ENCODE peak calls at places on chromosome 13, in eight cellular contexts. U is astrocyte of the spinal cord, E is cardiac fibroblast, D is RWPE1, H is HFFc6, I is type B pancreatic cell, J is fibroblast of mammary gland, X is IMR-90. W is an unnamed sample.

GRCh38 chr13:51221674-51222509 is at the start of gene FAM124A:
- DNase-seq in U (no peak), E (peak), D (peak), H (no peak), I (peak), J (peak), X (peak), W (peak)

GRCh38 chr13:48398450-48399095 is 14.3 kb downstream of the LPAR6 start:
- DNase-seq in U (no peak), E (no peak), D (no peak), H (peak), I (no peak), J (peak), X (peak), W (no peak)

GRCh38 chr13:52025475-52026245 is 1.2 kb downstream of the UTP14C start:
- DNase-seq in U (no peak), E (no peak), D (no peak), H (no peak), I (no peak), J (no peak), X (no peak), W (no peak)

GRCh38 chr13:105465251-105465650 is 1070.2 kb downstream of the EFNB2 start:
- DNase-seq in U (no peak), E (no peak), D (peak), H (no peak), I (no peak), J (no peak), X (no peak), W (no peak)

GRCh38 chr13:65985632-65986031 is 1244.5 kb downstream of the PCDH9 start:
- DNase-seq in U (no peak), E (no peak), D (no peak), H (no peak), I (no peak), J (no peak), X (no peak), W (no peak)

GRCh38 chr13:72537400-72537780 is 190.0 kb downstream of the MZT1 start:
- DNase-seq in U (no peak), E (no peak), D (no peak), H (no peak), I (no peak), J (no peak), X (no peak), W (no peak)

GRCh38 chr13:59677966-59678814 is 485.5 kb downstream of the DIAPH3 start:
- DNase-seq in U (peak), E (peak), D (peak), H (peak), I (no peak), J (peak), X (peak), W (no peak)

GRCh38 chr13:79735228-79735627 is 254.3 kb downstream of the NDFIP2 start:
- DNase-seq in U (peak), E (peak), D (no peak), H (no peak), I (no peak), J (peak), X (peak), W (no peak)

GRCh38 chr13:70769771-70770326 is 661.6 kb upstream of the KLHL1 start:
- DNase-seq in U (no peak), E (no peak), D (no peak), H (no peak), I (no peak), J (no peak), X (no peak), W (no peak)

GRCh38 chr13:94209110-94209509 is 270.4 kb downstream of the DCT start:
- DNase-seq in U (peak), E (peak), D (no peak), H (no peak), I (no peak), J (peak), X (no peak), W (no peak)

GRCh38 chr13:108575430-108575829 is 54.0 kb upstream of the MYO16 start:
- DNase-seq in U (no peak), E (no peak), D (no peak), H (no peak), I (no peak), J (no peak), X (no peak), W (no peak)

GRCh38 chr13:22369840-22370239 is 699.0 kb downstream of the FGF9 start:
- DNase-seq in U (no peak), E (no peak), D (no peak), H (no peak), I (no peak), J (no peak), X (no peak), W (no peak)

DNA sequence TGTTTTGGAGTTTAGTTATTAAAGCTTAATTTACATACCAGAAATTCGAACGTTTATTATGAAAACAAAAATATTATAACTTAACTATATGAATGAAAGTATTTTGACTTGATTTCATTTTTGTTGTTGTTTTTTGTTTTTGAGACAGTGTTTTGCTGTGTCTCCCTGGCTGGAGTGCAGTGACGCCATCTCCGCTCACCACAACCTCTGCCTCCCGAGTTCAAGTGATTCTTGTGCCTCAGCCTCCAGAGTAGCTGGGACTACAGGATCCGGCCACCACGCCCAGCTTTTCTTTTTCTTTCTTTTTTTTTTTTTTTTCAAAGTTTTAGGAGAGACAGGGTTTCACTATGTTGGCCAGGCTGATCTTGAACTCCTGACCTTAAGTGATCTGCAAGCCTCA is 392.6 kb downstream of the PCDH17 start:
- DNase-seq in U (no peak), E (no peak), D (no peak), H (no peak), I (no peak), J (no peak), X (no peak), W (no peak)
- TF ChIP-seq CTCF in U (no peak), E (no peak), D (no peak), H (no peak), I (no peak), J (no peak), X (no peak), W (no peak)

GRCh38 chr13:113034451-113035208 is 65.6 kb downstream of the MCF2L start:
- DNase-seq in U (peak), E (peak), D (peak), H (peak), I (no peak), J (peak), X (peak), W (no peak)
- TF ChIP-seq CTCF in U (peak), E (peak), D (peak), H (peak), I (peak), J (peak), X (peak), W (peak)

GRCh38 chr13:95536629-95537241 is 15.8 kb upstream of the CLDN10 start:
- DNase-seq in U (peak), E (peak), D (no peak), H (peak), I (no peak), J (peak), X (peak), W (no peak)
- TF ChIP-seq CTCF in U (peak), E (peak), D (peak), H (peak), I (peak), J (peak), X (peak), W (peak)

DNA sequence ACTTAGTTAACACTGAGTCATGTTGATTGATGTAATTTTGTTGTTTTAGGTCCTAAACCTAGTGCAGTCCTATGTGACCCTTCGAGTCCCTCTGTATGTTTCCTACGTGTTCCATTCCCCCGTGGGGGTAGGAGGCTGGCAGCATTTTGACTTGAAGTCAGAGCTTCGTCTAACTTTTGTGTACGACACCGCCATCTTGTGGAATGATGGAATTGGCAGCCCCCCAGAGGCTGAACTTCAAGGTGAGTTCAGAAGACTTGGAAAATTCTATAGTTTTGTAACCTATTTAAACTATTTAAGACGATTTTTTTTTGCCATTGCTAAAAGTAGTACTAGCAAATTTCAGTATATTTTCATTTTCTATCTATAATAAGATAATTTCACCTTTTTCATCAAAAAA is 117.9 kb downstream of the STOML3 start:
- DNase-seq in U (peak), E (peak), D (no peak), H (no peak), I (no peak), J (peak), X (peak), W (no peak)
- TF ChIP-seq CTCF in U (peak), E (peak), D (peak), H (peak), I (peak), J (peak), X (peak), W (peak)

GRCh38 chr13:44093607-44094583 is 214.2 kb downstream of the LACC1 start:
- DNase-seq in U (no peak), E (no peak), D (no peak), H (no peak), I (no peak), J (no peak), X (no peak), W (no peak)
- TF ChIP-seq CTCF in U (no peak), E (no peak), D (no peak), H (no peak), I (no peak), J (no peak), X (no peak), W (no peak)

GRCh38 chr13:111152836-111153235 is 37.7 kb downstream of the ARHGEF7 start:
- DNase-seq in U (no peak), E (peak), D (peak), H (no peak), I (no peak), J (peak), X (no peak), W (no peak)

GRCh38 chr13:111153977-111154332 is 38.8 kb downstream of the ARHGEF7 start:
- DNase-seq in U (no peak), E (no peak), D (peak), H (no peak), I (no peak), J (peak), X (no peak), W (no peak)

GRCh38 chr13:111156421-111156820 is 41.3 kb downstream of the ARHGEF7 start:
- DNase-seq in U (no peak), E (peak), D (no peak), H (no peak), I (no peak), J (no peak), X (no peak), W (no peak)

GRCh38 chr13:111158136-111158805 is 43.2 kb downstream of the ARHGEF7 start:
- DNase-seq in U (peak), E (peak), D (no peak), H (no peak), I (no peak), J (no peak), X (no peak), W (no peak)

DNA sequence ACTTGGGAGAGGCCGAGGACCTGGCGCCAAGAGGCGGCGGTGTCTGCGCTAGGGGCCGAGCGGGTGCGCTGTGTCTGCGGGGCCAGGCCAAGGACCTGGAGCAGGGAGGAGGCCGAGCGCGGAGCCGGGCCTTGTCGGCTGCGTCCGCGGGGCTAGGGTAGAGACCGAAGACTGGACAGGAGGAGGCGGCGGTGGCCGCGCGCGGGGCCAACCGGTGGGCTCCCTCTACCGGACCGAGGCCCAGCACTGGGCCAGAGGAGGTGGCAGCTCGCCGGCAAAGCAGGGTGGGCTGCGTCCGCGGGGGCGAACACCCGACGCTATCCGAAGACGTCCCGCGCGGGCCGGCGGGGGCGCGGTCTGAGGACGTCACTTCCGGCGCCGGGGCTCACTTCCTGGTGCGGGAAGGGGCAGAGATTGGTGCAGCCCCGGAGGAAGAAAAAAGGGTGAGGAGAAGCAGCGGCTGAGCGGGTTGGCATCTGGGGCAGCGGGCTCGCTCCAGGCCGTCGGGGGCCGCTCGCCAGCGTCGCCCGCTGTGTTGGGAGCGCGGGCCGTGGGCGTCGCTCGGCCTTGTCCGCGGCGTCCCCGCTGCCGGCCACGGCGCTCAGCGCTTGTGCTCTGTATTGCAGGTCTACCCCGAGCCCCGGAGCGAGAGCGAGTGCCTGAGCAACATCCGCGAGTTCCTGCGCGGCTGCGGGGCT is 38.3 kb downstream of the ARHGEF7 start:
- DNase-seq in U (peak), E (peak), D (peak), H (peak), I (peak), J (peak), X (peak), W (peak)
- TF ChIP-seq CTCF in U (peak), E (no peak), D (peak), H (peak), I (peak), J (peak), X (peak), W (no peak)

GRCh38 chr13:43911283-43911682 is 31.6 kb downstream of the LACC1 start:
- DNase-seq in U (no peak), E (no peak), D (no peak), H (no peak), I (no peak), J (no peak), X (no peak), W (no peak)

GRCh38 chr13:43908156-43909126 is 28.7 kb downstream of the LACC1 start:
- DNase-seq in U (peak), E (peak), D (peak), H (peak), I (no peak), J (peak), X (peak), W (no peak)

GRCh38 chr13:43905435-43906031 is 25.8 kb downstream of the LACC1 start:
- DNase-seq in U (peak), E (peak), D (peak), H (peak), I (no peak), J (peak), X (peak), W (no peak)
- TF ChIP-seq CTCF in U (peak), E (peak), D (peak), H (peak), I (peak), J (peak), X (peak), W (peak)

DNA sequence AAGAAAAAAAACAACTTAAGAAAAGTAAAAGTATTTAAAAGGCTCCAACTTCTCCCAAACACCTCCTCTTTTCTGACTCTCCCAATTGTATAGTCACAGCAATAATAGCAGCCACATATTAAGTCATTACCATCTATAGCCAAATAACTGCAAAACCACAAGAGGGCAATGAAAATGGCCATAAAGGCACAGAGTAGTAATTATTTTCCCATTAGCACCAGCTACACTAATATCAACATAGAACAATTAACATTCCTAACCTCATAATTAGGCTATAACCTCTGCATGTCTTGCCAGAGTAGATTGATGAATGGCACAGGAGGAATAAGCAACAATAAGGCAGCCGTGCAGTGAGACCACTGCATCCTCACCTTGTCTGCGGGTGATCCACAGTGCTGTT is 226.4 kb upstream of the SERP2 start:
- DNase-seq in U (no peak), E (no peak), D (no peak), H (no peak), I (no peak), J (no peak), X (no peak), W (no peak)
- TF ChIP-seq CTCF in U (no peak), E (no peak), D (no peak), H (no peak), I (no peak), J (no peak), X (no peak), W (no peak)